ENCODE peak calls at places on chromosome 20, in eight cellular contexts. R is fibroblast of lung, Q is left ventricle myocardium inferior, J is AG09309, T is OCI-LY7, C is mesothelial cell of epicardium, U is cardiac fibroblast, V is GM13977. Z is an unnamed sample.

GRCh38 chr20:21702553-21703467 is 2.7 kb upstream of the PAX1 start:
- DNase-seq in R (peak), U (peak), V (no peak), C (peak), T (no peak), Q (peak), J (peak), Z (no peak)

GRCh38 chr20:60065741-60066437 is 107.7 kb downstream of the CDH26 start:
- DNase-seq in C (no peak), V (no peak), J (no peak), Q (no peak), T (no peak), R (no peak), U (no peak), Z (no peak)

GRCh38 chr20:15359056-15359455 is 1021.6 kb upstream of the FLRT3 start:
- DNase-seq in C (no peak), U (no peak), V (no peak), J (no peak), Q (no peak), R (no peak), T (no peak), Z (no peak)

GRCh38 chr20:48763183-48764030 is 64.4 kb downstream of the PREX1 start:
- DNase-seq in Q (peak), T (no peak), R (no peak), C (no peak), J (no peak), V (no peak), U (no peak), Z (no peak)

GRCh38 chr20:58650776-58651547 is at the start of gene STX16:
- DNase-seq in U (peak), V (peak), R (peak), T (peak), Q (peak), J (peak), C (peak), Z (peak)

GRCh38 chr20:50560867-50561266 is 50.7 kb downstream of the PTPN1 start:
- DNase-seq in R (no peak), V (no peak), J (no peak), C (no peak), Q (no peak), U (no peak), T (no peak), Z (no peak)

GRCh38 chr20:20463933-20464374 is 96.0 kb downstream of the INSM1 start:
- DNase-seq in U (peak), R (no peak), J (no peak), Q (no peak), V (no peak), C (no peak), T (peak), Z (no peak)

GRCh38 chr20:57768519-57768918 is 58.7 kb upstream of the PMEPA1 start:
- DNase-seq in V (no peak), U (no peak), T (no peak), J (no peak), Q (no peak), C (no peak), R (no peak), Z (no peak)

GRCh38 chr20:43916875-43917371 is 2.3 kb downstream of the TOX2 start:
- DNase-seq in Q (no peak), C (no peak), T (no peak), V (peak), U (no peak), R (peak), J (no peak), Z (peak)

GRCh38 chr20:61719691-61720347 is 345.9 kb downstream of the TAF4 start:
- DNase-seq in T (no peak), Q (no peak), J (no peak), U (no peak), C (no peak), R (peak), V (no peak), Z (no peak)

GRCh38 chr20:63106108-63106764 is 99.5 kb upstream of the BHLHE23 start:
- DNase-seq in T (no peak), Q (peak), C (no peak), R (peak), V (no peak), U (peak), J (no peak), Z (no peak)

GRCh38 chr20:19785173-19785799 is 27.2 kb downstream of the RIN2 start:
- DNase-seq in R (peak), V (no peak), C (no peak), J (peak), U (peak), T (no peak), Q (no peak), Z (no peak)

GRCh38 chr20:18304618-18305017 is 16.3 kb downstream of the ZNF133 start:
- DNase-seq in V (no peak), C (no peak), R (no peak), U (no peak), Q (no peak), J (no peak), T (no peak), Z (no peak)

GRCh38 chr20:53127027-53127426 is 154.9 kb downstream of the TSHZ2 start:
- DNase-seq in T (no peak), Q (no peak), J (no peak), R (no peak), C (no peak), V (no peak), U (no peak), Z (no peak)

GRCh38 chr20:49287555-49288249 is 9.8 kb upstream of the ZNFX1 start:
- DNase-seq in T (no peak), J (no peak), U (peak), R (peak), V (no peak), Q (no peak), C (no peak), Z (peak)

GRCh38 chr20:14951707-14952106 is 614.3 kb upstream of the FLRT3 start:
- DNase-seq in R (peak), T (no peak), C (no peak), V (no peak), J (peak), Q (no peak), U (peak), Z (no peak)

GRCh38 chr20:8019178-8019997 is at the start of gene TMX4:
- DNase-seq in U (peak), T (peak), C (peak), V (peak), Q (peak), J (peak), R (peak), Z (peak)

GRCh38 chr20:42204261-42204660 is 586.1 kb upstream of the CHD6 start:
- DNase-seq in T (no peak), R (no peak), C (no peak), U (peak), J (no peak), V (no peak), Q (no peak), Z (no peak)

GRCh38 chr20:18527836-18528235 is 20.1 kb downstream of the SEC23B start:
- DNase-seq in T (no peak), J (no peak), R (no peak), Q (no peak), C (no peak), U (no peak), V (no peak), Z (peak)

GRCh38 chr20:54158856-54159418 is 14.8 kb downstream of the CYP24A1 start:
- DNase-seq in V (no peak), U (no peak), J (no peak), T (no peak), R (no peak), C (no peak), Q (no peak), Z (no peak)

GRCh38 chr20:23112595-23112994 is 26.5 kb upstream of the CD93 start:
- DNase-seq in V (no peak), R (no peak), J (no peak), Q (no peak), U (no peak), T (no peak), C (no peak), Z (no peak)

GRCh38 chr20:58619847-58620431 is 31.1 kb upstream of the STX16 start:
- DNase-seq in V (no peak), R (no peak), U (no peak), J (no peak), Q (no peak), T (no peak), C (no peak), Z (no peak)

GRCh38 chr20:39342463-39342862 is 380.3 kb downstream of the DHX35 start:
- DNase-seq in R (no peak), V (no peak), U (no peak), Q (no peak), C (no peak), J (no peak), T (no peak), Z (no peak)

GRCh38 chr20:51624157-51624731 is 81.7 kb upstream of the NFATC2 start:
- DNase-seq in J (no peak), R (peak), V (peak), Q (peak), T (peak), U (peak), C (no peak), Z (peak)

GRCh38 chr20:53940356-53940694 is 130.1 kb downstream of the BCAS1 start:
- DNase-seq in J (no peak), U (no peak), R (no peak), C (no peak), T (no peak), V (no peak), Q (no peak), Z (no peak)

GRCh38 chr20:21237956-21238355 is 65.2 kb upstream of the XRN2 start:
- DNase-seq in J (no peak), Q (no peak), C (no peak), V (no peak), R (no peak), T (no peak), U (no peak), Z (peak)

GRCh38 chr20:62197801-62198200 is 15.0 kb downstream of the MTG2 start:
- DNase-seq in T (no peak), U (no peak), R (no peak), Q (no peak), C (no peak), J (no peak), V (no peak), Z (no peak)

GRCh38 chr20:51326241-51326819 is 216.2 kb downstream of the NFATC2 start:
- DNase-seq in T (peak), U (peak), C (no peak), J (no peak), R (peak), V (no peak), Q (peak), Z (peak)

GRCh38 chr20:50286609-50287008 is 96.0 kb downstream of the CEBPB start:
- DNase-seq in J (peak), C (no peak), U (peak), Q (peak), V (peak), R (peak), T (peak), Z (peak)

GRCh38 chr20:12287575-12287974 is 369.9 kb downstream of the BTBD3 start:
- DNase-seq in U (no peak), Q (no peak), J (no peak), C (no peak), V (no peak), R (no peak), T (no peak), Z (no peak)

GRCh38 chr20:50551288-50551687 is 41.1 kb downstream of the PTPN1 start:
- DNase-seq in J (no peak), U (no peak), V (no peak), R (no peak), Q (no peak), T (no peak), C (no peak), Z (no peak)

GRCh38 chr20:2750343-2751251 is 49.8 kb downstream of the CPXM1 start:
- DNase-seq in J (no peak), R (peak), U (peak), Q (no peak), V (no peak), T (no peak), C (no peak), Z (peak)

GRCh38 chr20:9294081-9294480 is 220.3 kb upstream of the LAMP5 start:
- DNase-seq in C (no peak), V (no peak), T (no peak), Q (no peak), R (peak), J (no peak), U (peak), Z (peak)

GRCh38 chr20:60040471-60041162 is 82.4 kb downstream of the CDH26 start:
- DNase-seq in V (no peak), C (no peak), U (no peak), J (no peak), Q (no peak), T (no peak), R (no peak), Z (no peak)

GRCh38 chr20:62134735-62135231 is 8.4 kb downstream of the PSMA7 start:
- DNase-seq in V (no peak), Q (no peak), R (peak), J (no peak), U (peak), T (no peak), C (no peak), Z (no peak)

GRCh38 chr20:49380245-49380875 is 102.1 kb downstream of the KCNB1 start:
- DNase-seq in V (no peak), Q (no peak), R (no peak), T (no peak), C (no peak), U (no peak), J (no peak), Z (no peak)

GRCh38 chr20:60823001-60823649 is 428.9 kb upstream of the CDH4 start:
- DNase-seq in V (no peak), Q (no peak), C (no peak), R (no peak), J (no peak), T (no peak), U (no peak), Z (no peak)

DNA sequence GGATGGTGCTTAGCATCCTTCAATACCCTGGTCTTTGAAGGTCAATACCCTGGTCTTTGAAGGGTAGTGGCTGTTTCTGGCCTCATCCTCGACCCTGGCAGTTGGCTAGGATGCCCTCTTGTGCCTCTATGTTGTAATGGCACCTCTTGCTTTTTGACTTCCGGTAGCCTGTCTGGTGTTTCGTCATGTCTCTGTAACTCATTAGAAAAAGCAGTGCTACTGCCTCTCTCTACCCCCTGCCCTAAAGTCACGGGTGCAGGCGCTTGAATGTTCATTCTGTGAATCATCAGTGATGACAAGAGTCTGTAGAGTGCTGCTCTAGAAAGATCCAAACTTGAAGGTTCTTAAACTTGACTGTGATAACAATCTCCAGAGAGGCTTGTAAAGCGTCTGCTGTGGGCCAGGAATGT is 28.3 kb downstream of the RSPO4 start:
- DNase-seq in J (peak), U (peak), Q (no peak), T (peak), V (peak), R (peak), C (no peak), Z (peak)
- TF ChIP-seq CTCF in J (peak), U (peak), Q (peak), T (peak), V (peak), R (peak), C (peak), Z (peak)

GRCh38 chr20:32686530-32687179 is 12.9 kb upstream of the C20orf203 start:
- DNase-seq in U (no peak), J (no peak), Q (no peak), C (no peak), V (no peak), R (no peak), T (no peak), Z (no peak)

GRCh38 chr20:32682508-32682987 is 8.8 kb upstream of the C20orf203 start:
- DNase-seq in J (no peak), Q (no peak), U (no peak), V (no peak), T (no peak), C (no peak), R (no peak), Z (no peak)

GRCh38 chr20:32681175-32682084 is 7.7 kb upstream of the C20orf203 start:
- DNase-seq in J (no peak), Q (no peak), R (no peak), V (no peak), U (peak), C (no peak), T (peak), Z (no peak)

GRCh38 chr20:32687180-32687532 is 13.4 kb upstream of the C20orf203 start:
- DNase-seq in V (no peak), T (no peak), Q (no peak), U (no peak), J (no peak), R (no peak), C (no peak), Z (no peak)

GRCh38 chr20:32685541-32686529 is 12.1 kb upstream of the C20orf203 start:
- DNase-seq in J (peak), T (no peak), R (peak), Q (peak), U (peak), V (no peak), C (peak), Z (peak)
- TF ChIP-seq CTCF in J (no peak), T (no peak), R (no peak), Q (no peak), U (no peak), V (no peak), C (no peak), Z (no peak)

DNA sequence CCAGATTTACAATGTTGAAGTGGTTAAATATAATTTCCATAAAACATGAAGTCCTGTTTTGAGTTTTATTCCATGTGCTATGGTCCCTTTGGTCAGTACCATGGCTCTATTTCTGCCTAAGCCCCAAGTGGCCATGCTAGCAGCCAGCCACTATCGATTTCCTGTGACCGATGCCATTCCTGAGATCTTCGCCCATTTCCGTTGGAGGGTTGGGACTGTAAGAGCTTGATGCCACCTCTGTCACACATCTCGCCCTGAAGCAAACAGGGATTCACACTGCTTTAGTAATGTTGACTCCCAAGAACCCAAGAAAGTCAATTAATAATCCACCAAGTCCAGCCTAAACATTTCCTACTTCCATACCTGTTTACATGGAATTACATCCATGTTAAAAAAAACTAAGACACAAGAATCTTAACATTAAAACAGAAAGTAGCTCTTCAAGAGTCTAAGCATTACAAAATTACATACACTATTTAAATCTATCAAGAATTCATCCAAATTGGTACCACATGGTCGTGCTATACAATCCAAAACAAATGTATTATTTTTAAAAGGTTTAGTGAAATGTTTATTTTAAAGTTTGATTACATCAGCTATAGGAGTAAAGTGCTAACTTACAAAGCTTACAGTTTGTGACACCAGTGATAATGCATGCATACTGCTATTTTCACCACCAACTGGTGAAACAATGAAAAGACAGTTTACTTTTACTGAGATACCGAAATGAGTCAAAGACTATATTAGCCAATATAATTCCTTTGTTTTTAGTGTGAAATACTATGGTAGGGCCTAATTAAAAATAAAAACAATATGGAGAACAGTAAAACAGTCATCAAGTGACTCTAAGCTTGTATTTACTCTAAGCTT is 2.5 kb downstream of the RBM39 start:
- DNase-seq in Q (no peak), U (peak), C (no peak), R (peak), V (no peak), J (peak), T (peak), Z (peak)
- TF ChIP-seq CTCF in Q (peak), U (peak), C (no peak), R (peak), V (peak), J (peak), T (peak), Z (peak)

GRCh38 chr20:37524221-37524700 is 3.2 kb downstream of the NNAT start:
- DNase-seq in V (no peak), R (no peak), Q (no peak), T (no peak), C (no peak), U (no peak), J (no peak), Z (no peak)
- TF ChIP-seq CTCF in V (no peak), R (no peak), Q (no peak), T (no peak), C (no peak), U (no peak), J (no peak), Z (no peak)

DNA sequence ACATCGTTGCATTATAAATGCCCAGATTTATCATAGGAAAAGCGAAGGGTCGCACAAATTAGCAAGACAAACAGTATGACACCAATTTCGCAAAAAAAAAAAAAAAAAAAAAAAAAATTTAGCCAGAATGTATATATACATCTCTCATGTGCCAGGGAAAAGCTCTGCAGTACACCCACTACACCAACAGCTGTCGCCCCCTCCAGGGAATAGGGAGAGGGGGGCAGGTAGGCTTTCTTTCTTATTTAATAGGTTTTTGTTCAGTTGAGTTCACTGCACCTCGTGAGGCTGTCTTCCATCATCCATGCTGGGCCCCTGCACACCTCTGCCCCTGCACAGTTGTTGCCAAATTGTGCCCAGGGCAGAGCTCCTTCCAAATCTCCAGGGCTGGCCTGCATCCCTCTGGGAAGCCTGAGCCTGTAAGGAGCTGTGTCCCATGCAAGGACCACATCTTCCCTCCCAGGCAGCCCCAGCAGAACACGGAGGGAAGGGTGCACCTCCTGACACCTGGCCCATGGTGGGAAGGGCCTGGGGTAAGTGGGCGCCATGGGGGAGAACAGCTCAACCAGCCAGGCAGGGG is 85.4 kb downstream of the NINL start:
- DNase-seq in R (no peak), T (no peak), J (no peak), V (no peak), C (peak), U (no peak), Q (no peak), Z (no peak)
- TF ChIP-seq CTCF in R (no peak), T (no peak), J (no peak), V (no peak), C (no peak), U (no peak), Q (no peak), Z (peak)

GRCh38 chr20:56195946-56196345 is 52.6 kb upstream of the MC3R start:
- DNase-seq in U (no peak), T (no peak), V (no peak), R (no peak), Q (no peak), C (no peak), J (no peak), Z (no peak)

GRCh38 chr20:56204206-56204605 is 44.3 kb upstream of the MC3R start:
- DNase-seq in Q (no peak), R (no peak), T (no peak), U (no peak), C (no peak), V (no peak), J (no peak), Z (no peak)

GRCh38 chr20:56202493-56203077 is 45.9 kb upstream of the MC3R start:
- DNase-seq in C (no peak), T (peak), J (no peak), U (peak), V (no peak), Q (no peak), R (peak), Z (peak)

GRCh38 chr20:56205350-56205749 is 43.2 kb upstream of the MC3R start:
- DNase-seq in J (no peak), U (no peak), T (no peak), R (no peak), Q (no peak), V (no peak), C (no peak), Z (no peak)

GRCh38 chr20:56200456-56200855 is 48.1 kb upstream of the MC3R start:
- DNase-seq in V (no peak), C (no peak), J (no peak), T (peak), Q (no peak), R (no peak), U (no peak), Z (no peak)
- TF ChIP-seq CTCF in V (peak), C (peak), J (no peak), T (peak), Q (no peak), R (peak), U (peak), Z (peak)